ENCODE peak calls at places on chromosomes 12 and 14, in four cellular contexts. One of them, this sample, is unnamed.

GRCh38 chr12:15698377-15698867 is 90.8 kb downstream of the EPS8 start:
- DNase-seq in upper lobe of left lung: peak; percentile 50
- DNase-seq in K562: no peak
- DNase-seq in HepG2: no peak
- DNase-seq in this sample: no peak

GRCh38 chr14:66281036-66281776 is 205.0 kb upstream of the CCDC196 start:
- DNase-seq in upper lobe of left lung: no peak
- DNase-seq in K562: no peak
- DNase-seq in HepG2: no peak
- DNase-seq in this sample: no peak

GRCh38 chr14:53780156-53780555 is 176.5 kb downstream of the BMP4 start:
- DNase-seq in upper lobe of left lung: no peak
- DNase-seq in K562: no peak
- DNase-seq in HepG2: no peak
- DNase-seq in this sample: no peak

GRCh38 chr14:74945261-74945851 is 10.0 kb downstream of the PGF start:
- DNase-seq in upper lobe of left lung: no peak
- DNase-seq in K562: peak; percentile 79
- DNase-seq in HepG2: no peak
- DNase-seq in this sample: no peak

GRCh38 chr12:54572881-54573280 is 15.6 kb downstream of the PPP1R1A start:
- DNase-seq in upper lobe of left lung: no peak
- DNase-seq in K562: no peak
- DNase-seq in HepG2: no peak
- DNase-seq in this sample: no peak

GRCh38 chr14:65263161-65263788 is 149.3 kb upstream of the FUT8 start:
- DNase-seq in upper lobe of left lung: no peak
- DNase-seq in K562: no peak
- DNase-seq in HepG2: no peak
- DNase-seq in this sample: no peak

GRCh38 chr12:47303207-47303606 is 223.4 kb upstream of the AMIGO2 start:
- DNase-seq in upper lobe of left lung: no peak
- DNase-seq in K562: no peak
- DNase-seq in HepG2: no peak
- DNase-seq in this sample: no peak

GRCh38 chr14:102848830-102849521 is 71.7 kb downstream of the TRAF3 start:
- DNase-seq in upper lobe of left lung: no peak
- DNase-seq in K562: peak; percentile 15
- DNase-seq in HepG2: no peak
- DNase-seq in this sample: no peak

GRCh38 chr12:3683670-3684069 is 69.2 kb downstream of the CRACR2A start:
- DNase-seq in upper lobe of left lung: no peak
- DNase-seq in K562: peak; percentile 34
- DNase-seq in HepG2: no peak
- DNase-seq in this sample: no peak

GRCh38 chr14:72892879-72893635 is 844 bp downstream of the DPF3 start:
- DNase-seq in upper lobe of left lung: no peak
- DNase-seq in K562: peak; percentile 14
- DNase-seq in HepG2: no peak
- DNase-seq in this sample: no peak

GRCh38 chr14:73467800-73468199 is 9.5 kb upstream of the NUMB start:
- DNase-seq in upper lobe of left lung: no peak
- DNase-seq in K562: peak; percentile 39
- DNase-seq in HepG2: no peak
- DNase-seq in this sample: no peak

GRCh38 chr12:4786795-4787194 is 66.6 kb downstream of the GALNT8 start:
- DNase-seq in upper lobe of left lung: no peak
- DNase-seq in K562: no peak
- DNase-seq in HepG2: no peak
- DNase-seq in this sample: no peak

GRCh38 chr14:37668646-37669045 is 73.2 kb downstream of the TTC6 start:
- DNase-seq in upper lobe of left lung: no peak
- DNase-seq in K562: no peak
- DNase-seq in HepG2: no peak
- DNase-seq in this sample: no peak

GRCh38 chr12:118237908-118238307 is 102.0 kb downstream of the PEBP1 start:
- DNase-seq in upper lobe of left lung: no peak
- DNase-seq in K562: no peak
- DNase-seq in HepG2: no peak
- DNase-seq in this sample: no peak

GRCh38 chr12:59847127-59847526 is 251.3 kb downstream of the SLC16A7 start:
- DNase-seq in upper lobe of left lung: no peak
- DNase-seq in K562: no peak
- DNase-seq in HepG2: no peak
- DNase-seq in this sample: no peak

GRCh38 chr14:97332591-97332984 is 535.4 kb downstream of the VRK1 start:
- DNase-seq in upper lobe of left lung: no peak
- DNase-seq in K562: no peak
- DNase-seq in HepG2: no peak
- DNase-seq in this sample: no peak

GRCh38 chr12:109764776-109765492 is 51.3 kb downstream of the FAM222A start:
- DNase-seq in upper lobe of left lung: peak; percentile 11
- DNase-seq in K562: no peak
- DNase-seq in HepG2: no peak
- DNase-seq in this sample: no peak

GRCh38 chr12:13097526-13097925 is 5.9 kb downstream of the GSG1 start:
- DNase-seq in upper lobe of left lung: no peak
- DNase-seq in K562: no peak
- DNase-seq in HepG2: no peak
- DNase-seq in this sample: no peak

GRCh38 chr12:55830601-55831406 is 1.4 kb upstream of the DNAJC14 start:
- DNase-seq in upper lobe of left lung: peak; percentile 65
- DNase-seq in K562: peak; percentile 76
- DNase-seq in HepG2: peak; percentile 45
- DNase-seq in this sample: peak; percentile 58

GRCh38 chr14:36513012-36513420 is 7.0 kb downstream of the NKX2-1 start:
- DNase-seq in upper lobe of left lung: no peak
- DNase-seq in K562: no peak
- DNase-seq in HepG2: no peak
- DNase-seq in this sample: no peak

GRCh38 chr14:39324097-39324496 is 90.4 kb downstream of the MIA2 start:
- DNase-seq in upper lobe of left lung: no peak
- DNase-seq in K562: no peak
- DNase-seq in HepG2: no peak
- DNase-seq in this sample: no peak

GRCh38 chr12:57889541-57889989 is 43.0 kb upstream of the CTDSP2 start:
- DNase-seq in upper lobe of left lung: peak; percentile 78
- DNase-seq in K562: no peak
- DNase-seq in HepG2: no peak
- DNase-seq in this sample: no peak

GRCh38 chr12:7068240-7068993 is 7.9 kb downstream of the C1S start:
- DNase-seq in upper lobe of left lung: no peak
- DNase-seq in K562: no peak
- DNase-seq in HepG2: no peak
- DNase-seq in this sample: no peak

GRCh38 chr12:3200032-3200617 is 122.9 kb downstream of the TSPAN9 start:
- DNase-seq in upper lobe of left lung: no peak
- DNase-seq in K562: no peak
- DNase-seq in HepG2: no peak
- DNase-seq in this sample: no peak

GRCh38 chr12:84038241-84038640 is 874.4 kb downstream of the SLC6A15 start:
- DNase-seq in upper lobe of left lung: no peak
- DNase-seq in K562: no peak
- DNase-seq in HepG2: no peak
- DNase-seq in this sample: no peak

GRCh38 chr14:53851394-53852056 is 105.1 kb downstream of the BMP4 start:
- DNase-seq in upper lobe of left lung: no peak
- DNase-seq in K562: no peak
- DNase-seq in HepG2: peak; percentile 78
- DNase-seq in this sample: no peak

GRCh38 chr14:51738754-51739153 is 87.0 kb downstream of the FRMD6 start:
- DNase-seq in upper lobe of left lung: no peak
- DNase-seq in K562: peak; percentile 2
- DNase-seq in HepG2: peak; percentile 4
- DNase-seq in this sample: peak; percentile 13

GRCh38 chr12:77816196-77816595 is 14.5 kb upstream of the NAV3 start:
- DNase-seq in upper lobe of left lung: no peak
- DNase-seq in K562: no peak
- DNase-seq in HepG2: no peak
- DNase-seq in this sample: no peak

GRCh38 chr14:53842938-53843337 is 113.7 kb downstream of the BMP4 start:
- DNase-seq in upper lobe of left lung: no peak
- DNase-seq in K562: no peak
- DNase-seq in HepG2: peak; percentile 95
- DNase-seq in this sample: no peak

GRCh38 chr12:49068879-49069506 is 786 bp downstream of the RHEBL1 start:
- DNase-seq in upper lobe of left lung: no peak
- DNase-seq in K562: no peak
- DNase-seq in HepG2: no peak
- DNase-seq in this sample: no peak

GRCh38 chr12:113366827-113367226 is 8.4 kb downstream of the PLBD2 start:
- DNase-seq in upper lobe of left lung: no peak
- DNase-seq in K562: no peak
- DNase-seq in HepG2: no peak
- DNase-seq in this sample: no peak

GRCh38 chr12:107472308-107472707 is 213.3 kb upstream of the PWP1 start:
- DNase-seq in upper lobe of left lung: no peak
- DNase-seq in K562: no peak
- DNase-seq in HepG2: no peak
- DNase-seq in this sample: no peak

GRCh38 chr12:60489071-60489470 is 893.2 kb downstream of the SLC16A7 start:
- DNase-seq in upper lobe of left lung: no peak
- DNase-seq in K562: no peak
- DNase-seq in HepG2: no peak
- DNase-seq in this sample: no peak

GRCh38 chr12:30877110-30877875 is 49.3 kb upstream of the TSPAN11 start:
- DNase-seq in upper lobe of left lung: peak; percentile 60
- DNase-seq in K562: no peak
- DNase-seq in HepG2: no peak
- DNase-seq in this sample: no peak

GRCh38 chr12:115866909-115867525 is 410.5 kb downstream of the MED13L start:
- DNase-seq in upper lobe of left lung: no peak
- DNase-seq in K562: no peak
- DNase-seq in HepG2: peak; percentile 6
- DNase-seq in this sample: no peak

GRCh38 chr12:76375939-76376338 is 27.7 kb upstream of the BBS10 start:
- DNase-seq in upper lobe of left lung: no peak
- DNase-seq in K562: no peak
- DNase-seq in HepG2: peak; percentile 9
- DNase-seq in this sample: no peak

GRCh38 chr14:71454010-71454409 is 478.2 kb upstream of the RGS6 start:
- DNase-seq in upper lobe of left lung: no peak
- DNase-seq in K562: no peak
- DNase-seq in HepG2: no peak
- DNase-seq in this sample: no peak

GRCh38 chr14:86722612-86723253 is 1192.8 kb downstream of the FLRT2 start:
- DNase-seq in upper lobe of left lung: no peak
- DNase-seq in K562: no peak
- DNase-seq in HepG2: peak; percentile 90
- DNase-seq in this sample: no peak

GRCh38 chr12:25648460-25648859 is 95.4 kb upstream of the LMNTD1 start:
- DNase-seq in upper lobe of left lung: peak; percentile 52
- DNase-seq in K562: no peak
- DNase-seq in HepG2: no peak
- DNase-seq in this sample: no peak

GRCh38 chr12:32755654-32756475 is at the start of gene YARS2:
- DNase-seq in upper lobe of left lung: peak; percentile 97
- DNase-seq in K562: peak; percentile 87
- DNase-seq in HepG2: peak; percentile 96
- DNase-seq in this sample: peak; percentile 40
- TF ChIP-seq POLR2AphosphoS5 in upper lobe of left lung: no peak
- TF ChIP-seq POLR2AphosphoS5 in K562: peak; percentile 88
- TF ChIP-seq POLR2AphosphoS5 in HepG2: peak; percentile 87
- TF ChIP-seq POLR2AphosphoS5 in this sample: peak; percentile 64

GRCh38 chr14:68695326-68695768 is 97.5 kb downstream of the ZFP36L1 start:
- DNase-seq in upper lobe of left lung: peak; percentile 52
- DNase-seq in K562: no peak
- DNase-seq in HepG2: peak; percentile 43
- DNase-seq in this sample: peak; percentile 77
- TF ChIP-seq POLR2AphosphoS5 in upper lobe of left lung: peak; percentile 55
- TF ChIP-seq POLR2AphosphoS5 in K562: no peak
- TF ChIP-seq POLR2AphosphoS5 in HepG2: no peak
- TF ChIP-seq POLR2AphosphoS5 in this sample: no peak

GRCh38 chr12:62166525-62166924 is 93.7 kb upstream of the USP15 start:
- DNase-seq in upper lobe of left lung: no peak
- DNase-seq in K562: no peak
- DNase-seq in HepG2: no peak
- DNase-seq in this sample: no peak
- TF ChIP-seq POLR2AphosphoS5 in upper lobe of left lung: no peak
- TF ChIP-seq POLR2AphosphoS5 in K562: no peak
- TF ChIP-seq POLR2AphosphoS5 in HepG2: no peak
- TF ChIP-seq POLR2AphosphoS5 in this sample: no peak

GRCh38 chr12:105848286-105848685 is 290.5 kb downstream of the NUAK1 start:
- DNase-seq in upper lobe of left lung: no peak
- DNase-seq in K562: no peak
- DNase-seq in HepG2: no peak
- DNase-seq in this sample: no peak

GRCh38 chr12:105840384-105840783 is 298.4 kb downstream of the NUAK1 start:
- DNase-seq in upper lobe of left lung: no peak
- DNase-seq in K562: peak; percentile 60
- DNase-seq in HepG2: no peak
- DNase-seq in this sample: no peak

GRCh38 chr12:105846331-105846730 is 292.4 kb downstream of the NUAK1 start:
- DNase-seq in upper lobe of left lung: no peak
- DNase-seq in K562: no peak
- DNase-seq in HepG2: no peak
- DNase-seq in this sample: no peak

GRCh38 chr12:105841880-105842279 is 296.9 kb downstream of the NUAK1 start:
- DNase-seq in upper lobe of left lung: no peak
- DNase-seq in K562: no peak
- DNase-seq in HepG2: no peak
- DNase-seq in this sample: no peak

DNA sequence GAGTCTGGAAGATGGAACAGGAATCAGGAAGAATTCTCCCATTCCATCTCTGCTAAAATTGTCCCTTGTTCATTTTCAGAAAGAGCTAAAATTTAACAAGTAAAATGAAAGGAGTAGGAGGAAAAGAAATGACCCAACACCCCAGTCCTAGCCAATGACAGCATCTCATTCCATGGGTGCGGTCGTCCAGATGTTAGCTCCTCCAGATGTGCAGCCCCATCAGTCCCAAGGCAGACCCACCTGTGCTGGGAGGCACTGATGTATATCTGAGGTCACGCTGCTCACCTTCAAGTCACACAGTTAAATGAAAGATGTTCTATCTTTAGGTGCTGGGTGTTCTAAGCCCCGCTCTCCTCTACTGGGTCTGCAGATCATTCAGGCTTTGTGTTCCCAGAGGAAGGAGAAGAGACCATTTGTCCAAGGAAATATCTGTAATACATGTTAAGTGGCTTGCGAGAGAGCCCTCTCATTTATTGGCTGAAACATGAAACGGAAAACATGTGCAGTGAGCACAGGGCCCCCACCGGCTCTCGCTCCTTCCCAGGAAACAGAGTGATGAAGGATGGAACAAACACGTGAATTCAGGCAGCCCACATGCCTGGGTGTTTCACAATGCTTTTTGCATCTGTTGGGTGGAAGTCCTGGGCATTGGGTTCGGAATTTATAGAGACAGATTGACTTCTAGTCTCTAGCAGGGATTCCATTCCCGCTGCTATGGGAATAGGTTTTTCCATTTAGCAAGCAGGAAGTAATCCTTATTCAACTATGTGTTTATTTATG is 294.6 kb downstream of the NUAK1 start:
- DNase-seq in upper lobe of left lung: no peak
- DNase-seq in K562: peak; percentile 9
- DNase-seq in HepG2: no peak
- DNase-seq in this sample: no peak
- TF ChIP-seq POLR2AphosphoS5 in upper lobe of left lung: peak; percentile 27
- TF ChIP-seq POLR2AphosphoS5 in K562: no peak
- TF ChIP-seq POLR2AphosphoS5 in HepG2: no peak
- TF ChIP-seq POLR2AphosphoS5 in this sample: no peak

This sample was measured in GM12892.